ENCODE peak calls at places on chromosomes 11 and 22, in five cellular contexts. R is KG1; S is stimulated activated CD4-positive, alpha-beta T cell treated with anti-CD3 and anti-CD28 coated beads, Interleukin-2, amount 100 ng/mL, for 48 hours; F is amygdala; N is NCI-H1694 treated with DMSO at 0.1 percent for 48 hours. L is an unnamed sample.

GRCh38 chr22:49976439-49977175 is 16.0 kb downstream of the PIM3 start:
- DNase-seq in F (no peak), N (no peak), R (no peak), S (no peak), L (peak; percentile 55)

GRCh38 chr22:39522567-39523300 is 2.4 kb downstream of the ATF4 start:
- DNase-seq in S (no peak), N (peak; percentile 65), R (no peak), F (no peak), L (no peak)

GRCh38 chr11:19929655-19930054 is 217.0 kb downstream of the NAV2 start:
- DNase-seq in F (no peak), S (no peak), R (no peak), N (no peak), L (no peak)

GRCh38 chr22:49746065-49746464 is 81.6 kb downstream of the BRD1 start:
- DNase-seq in N (no peak), R (no peak), S (no peak), F (no peak), L (no peak)

GRCh38 chr11:910589-911030 is at the start of gene CHID1:
- DNase-seq in F (peak; percentile 87), N (peak; percentile 45), R (peak; percentile 47), S (peak; percentile 86), L (peak; percentile 75)

GRCh38 chr11:104581246-104581980 is 316.8 kb downstream of the CASP12 start:
- DNase-seq in F (no peak), S (no peak), N (no peak), R (no peak), L (no peak)

GRCh38 chr11:27331984-27332383 is 31.0 kb downstream of the CCDC34 start:
- DNase-seq in R (no peak), S (no peak), F (no peak), N (no peak), L (no peak)

GRCh38 chr22:24801906-24802504 is 4.0 kb upstream of the SGSM1 start:
- DNase-seq in F (no peak), R (no peak), N (no peak), S (peak; percentile 16), L (no peak)

GRCh38 chr11:126194121-126194543 is 17.3 kb downstream of the RPUSD4 start:
- DNase-seq in R (no peak), N (peak; percentile 16), F (peak; percentile 20), S (peak; percentile 23), L (no peak)

GRCh38 chr11:130068986-130069683 is 559 bp upstream of the APLP2 start:
- DNase-seq in R (peak; percentile 91), S (peak; percentile 21), N (peak; percentile 33), F (peak; percentile 75), L (no peak)

GRCh38 chr11:87394924-87395323 is 357.2 kb downstream of the TMEM135 start:
- DNase-seq in N (no peak), R (no peak), F (no peak), S (no peak), L (no peak)

GRCh38 chr11:62108017-62108750 is 15.6 kb upstream of the INCENP start:
- DNase-seq in R (peak; percentile 51), F (peak; percentile 53), S (no peak), N (peak; percentile 61), L (peak; percentile 63)

GRCh38 chr22:42805016-42805997 is 51.8 kb downstream of the ARFGAP3 start:
- DNase-seq in R (no peak), S (no peak), F (peak; percentile 50), N (peak; percentile 46), L (no peak)

GRCh38 chr11:123479048-123479837 is 49.2 kb downstream of the GRAMD1B start:
- DNase-seq in N (no peak), S (no peak), R (no peak), F (no peak), L (no peak)

GRCh38 chr11:133064152-133064877 is 468.0 kb downstream of the OPCML start:
- DNase-seq in F (peak; percentile 79), S (no peak), R (peak; percentile 10), N (peak; percentile 13), L (no peak)